ENCODE peak calls at places on chromosome 15, in five cellular contexts. One of them, this sample, is unnamed.

GRCh38 chr15:62644874-62645755 is 397.4 kb upstream of the TPM1 start:
- DNase-seq in HCT116: no peak
- DNase-seq in nephron progenitor cell: no peak
- DNase-seq in NCI-H2107: no peak
- DNase-seq in ELF-1: peak
- DNase-seq in this sample: peak

GRCh38 chr15:58185439-58185838 is 47.3 kb downstream of the AQP9 start:
- DNase-seq in HCT116: no peak
- DNase-seq in nephron progenitor cell: no peak
- DNase-seq in NCI-H2107: no peak
- DNase-seq in ELF-1: no peak
- DNase-seq in this sample: no peak

GRCh38 chr15:57671636-57672035 is 34.9 kb upstream of the POLR2M start:
- DNase-seq in HCT116: no peak
- DNase-seq in nephron progenitor cell: no peak
- DNase-seq in NCI-H2107: no peak
- DNase-seq in ELF-1: no peak
- DNase-seq in this sample: no peak

GRCh38 chr15:40302981-40303380 is 4.8 kb downstream of the PLCB2 start:
- DNase-seq in HCT116: no peak
- DNase-seq in nephron progenitor cell: no peak
- DNase-seq in NCI-H2107: no peak
- DNase-seq in ELF-1: no peak
- DNase-seq in this sample: no peak

GRCh38 chr15:63672775-63673174 is 75.6 kb downstream of the FBXL22 start:
- DNase-seq in HCT116: no peak
- DNase-seq in nephron progenitor cell: no peak
- DNase-seq in NCI-H2107: no peak
- DNase-seq in ELF-1: no peak
- DNase-seq in this sample: no peak

GRCh38 chr15:90232196-90232595 is 1.5 kb downstream of the CIB1 start:
- DNase-seq in HCT116: no peak
- DNase-seq in nephron progenitor cell: no peak
- DNase-seq in NCI-H2107: no peak
- DNase-seq in ELF-1: no peak
- DNase-seq in this sample: no peak

GRCh38 chr15:70195808-70196304 is 98.1 kb upstream of the TLE3 start:
- DNase-seq in HCT116: no peak
- DNase-seq in nephron progenitor cell: peak
- DNase-seq in NCI-H2107: no peak
- DNase-seq in ELF-1: no peak
- DNase-seq in this sample: peak

GRCh38 chr15:36753173-36753572 is 173.7 kb downstream of the CDIN1 start:
- DNase-seq in HCT116: no peak
- DNase-seq in nephron progenitor cell: no peak
- DNase-seq in NCI-H2107: no peak
- DNase-seq in ELF-1: peak
- DNase-seq in this sample: peak

GRCh38 chr15:85934691-85935090 is 140.0 kb upstream of the KLHL25 start:
- DNase-seq in HCT116: no peak
- DNase-seq in nephron progenitor cell: no peak
- DNase-seq in NCI-H2107: no peak
- DNase-seq in ELF-1: no peak
- DNase-seq in this sample: no peak

GRCh38 chr15:69664572-69665326 is 212.1 kb downstream of the RPLP1 start:
- DNase-seq in HCT116: no peak
- DNase-seq in nephron progenitor cell: no peak
- DNase-seq in NCI-H2107: no peak
- DNase-seq in ELF-1: no peak
- DNase-seq in this sample: peak

GRCh38 chr15:84782346-84782745 is 34.0 kb downstream of the ZNF592 start:
- DNase-seq in HCT116: no peak
- DNase-seq in nephron progenitor cell: no peak
- DNase-seq in NCI-H2107: no peak
- DNase-seq in ELF-1: no peak
- DNase-seq in this sample: no peak

GRCh38 chr15:62791694-62792093 is 250.9 kb upstream of the TPM1 start:
- DNase-seq in HCT116: no peak
- DNase-seq in nephron progenitor cell: no peak
- DNase-seq in NCI-H2107: no peak
- DNase-seq in ELF-1: no peak
- DNase-seq in this sample: no peak

GRCh38 chr15:39593071-39594055 is 12.5 kb downstream of the THBS1 start:
- DNase-seq in HCT116: no peak
- DNase-seq in nephron progenitor cell: no peak
- DNase-seq in NCI-H2107: no peak
- DNase-seq in ELF-1: no peak
- DNase-seq in this sample: no peak

GRCh38 chr15:100224206-100225185 is 117.3 kb downstream of the ADAMTS17 start:
- DNase-seq in HCT116: no peak
- DNase-seq in nephron progenitor cell: no peak
- DNase-seq in NCI-H2107: no peak
- DNase-seq in ELF-1: peak
- DNase-seq in this sample: peak

GRCh38 chr15:77904436-77904821 is 173.1 kb downstream of the TBC1D2B start:
- DNase-seq in HCT116: no peak
- DNase-seq in nephron progenitor cell: no peak
- DNase-seq in NCI-H2107: no peak
- DNase-seq in ELF-1: no peak
- DNase-seq in this sample: no peak

GRCh38 chr15:57138260-57138895 is 219.9 kb downstream of the TCF12 start:
- DNase-seq in HCT116: peak
- DNase-seq in nephron progenitor cell: peak
- DNase-seq in NCI-H2107: peak
- DNase-seq in ELF-1: peak
- DNase-seq in this sample: peak

GRCh38 chr15:72011291-72011940 is 106.5 kb downstream of the MYO9A start:
- DNase-seq in HCT116: no peak
- DNase-seq in nephron progenitor cell: no peak
- DNase-seq in NCI-H2107: no peak
- DNase-seq in ELF-1: no peak
- DNase-seq in this sample: no peak

GRCh38 chr15:90895571-90896117 is 7.5 kb upstream of the MAN2A2 start:
- DNase-seq in HCT116: no peak
- DNase-seq in nephron progenitor cell: no peak
- DNase-seq in NCI-H2107: no peak
- DNase-seq in ELF-1: no peak
- DNase-seq in this sample: peak

GRCh38 chr15:51093865-51094605 is 671 bp downstream of the TNFAIP8L3 start:
- DNase-seq in HCT116: no peak
- DNase-seq in nephron progenitor cell: peak
- DNase-seq in NCI-H2107: no peak
- DNase-seq in ELF-1: peak
- DNase-seq in this sample: no peak

GRCh38 chr15:59993950-59994401 is 10.1 kb upstream of the FOXB1 start:
- DNase-seq in HCT116: no peak
- DNase-seq in nephron progenitor cell: peak
- DNase-seq in NCI-H2107: no peak
- DNase-seq in ELF-1: peak
- DNase-seq in this sample: no peak

This sample was measured in SJCRH30.